ENCODE peak calls at places on chromosomes 1 and 21, in six cellular contexts. One of them, this sample, is unnamed.

GRCh38 chr1:13784971-13785370 is 85.0 kb downstream of the PRDM2 start:
- DNase-seq in fibroblast of pulmonary artery: no peak
- DNase-seq in upper lobe of left lung: no peak
- DNase-seq in right cardiac atrium: no peak
- DNase-seq in GM06990: no peak
- DNase-seq in AG09309: no peak
- DNase-seq in this sample: no peak

GRCh38 chr1:200535605-200536004 is 84.9 kb downstream of the KIF14 start:
- DNase-seq in AG09309: no peak
- DNase-seq in fibroblast of pulmonary artery: peak; percentile 17
- DNase-seq in right cardiac atrium: no peak
- DNase-seq in upper lobe of left lung: no peak
- DNase-seq in GM06990: no peak
- DNase-seq in this sample: no peak

GRCh38 chr1:180640531-180640949 is 8.7 kb downstream of the XPR1 start:
- DNase-seq in GM06990: no peak
- DNase-seq in AG09309: no peak
- DNase-seq in upper lobe of left lung: no peak
- DNase-seq in right cardiac atrium: no peak
- DNase-seq in fibroblast of pulmonary artery: no peak
- DNase-seq in this sample: no peak

GRCh38 chr1:41641483-41641829 is 157.0 kb upstream of the EDN2 start:
- DNase-seq in fibroblast of pulmonary artery: no peak
- DNase-seq in GM06990: peak; percentile 47
- DNase-seq in upper lobe of left lung: no peak
- DNase-seq in AG09309: no peak
- DNase-seq in right cardiac atrium: peak; percentile 5
- DNase-seq in this sample: no peak

GRCh38 chr1:37153116-37153515 is 118.8 kb upstream of the GRIK3 start:
- DNase-seq in GM06990: no peak
- DNase-seq in upper lobe of left lung: no peak
- DNase-seq in fibroblast of pulmonary artery: no peak
- DNase-seq in AG09309: no peak
- DNase-seq in right cardiac atrium: no peak
- DNase-seq in this sample: no peak

GRCh38 chr1:221718391-221719277 is 23.3 kb downstream of the DUSP10 start:
- DNase-seq in AG09309: peak; percentile 97
- DNase-seq in fibroblast of pulmonary artery: peak; percentile 73
- DNase-seq in GM06990: no peak
- DNase-seq in right cardiac atrium: no peak
- DNase-seq in upper lobe of left lung: no peak
- DNase-seq in this sample: peak; percentile 44

GRCh38 chr1:22262583-22262982 is 119.7 kb upstream of the WNT4 start:
- DNase-seq in right cardiac atrium: no peak
- DNase-seq in fibroblast of pulmonary artery: no peak
- DNase-seq in AG09309: no peak
- DNase-seq in GM06990: no peak
- DNase-seq in upper lobe of left lung: no peak
- DNase-seq in this sample: peak; percentile 27

GRCh38 chr1:39317910-39318633 is 113.6 kb downstream of the MACF1 start:
- DNase-seq in upper lobe of left lung: no peak
- DNase-seq in AG09309: no peak
- DNase-seq in right cardiac atrium: no peak
- DNase-seq in GM06990: no peak
- DNase-seq in fibroblast of pulmonary artery: peak; percentile 85
- DNase-seq in this sample: no peak

GRCh38 chr1:185420588-185421081 is 103.6 kb upstream of the IVNS1ABP start:
- DNase-seq in right cardiac atrium: no peak
- DNase-seq in upper lobe of left lung: no peak
- DNase-seq in fibroblast of pulmonary artery: no peak
- DNase-seq in AG09309: no peak
- DNase-seq in GM06990: no peak
- DNase-seq in this sample: no peak

GRCh38 chr1:109499661-109500536 is 6.0 kb downstream of the CYB561D1 start:
- DNase-seq in GM06990: no peak
- DNase-seq in fibroblast of pulmonary artery: peak; percentile 43
- DNase-seq in right cardiac atrium: no peak
- DNase-seq in AG09309: no peak
- DNase-seq in upper lobe of left lung: no peak
- DNase-seq in this sample: peak; percentile 67

GRCh38 chr1:109928591-109929111 is 18.0 kb downstream of the CSF1 start:
- DNase-seq in AG09309: no peak
- DNase-seq in upper lobe of left lung: peak; percentile 25
- DNase-seq in right cardiac atrium: peak; percentile 88
- DNase-seq in GM06990: no peak
- DNase-seq in fibroblast of pulmonary artery: peak; percentile 95
- DNase-seq in this sample: no peak

GRCh38 chr1:151968058-151968457 is 25.6 kb downstream of the S100A10 start:
- DNase-seq in right cardiac atrium: peak; percentile 61
- DNase-seq in fibroblast of pulmonary artery: peak; percentile 65
- DNase-seq in AG09309: no peak
- DNase-seq in upper lobe of left lung: no peak
- DNase-seq in GM06990: no peak
- DNase-seq in this sample: peak; percentile 68

DNA sequence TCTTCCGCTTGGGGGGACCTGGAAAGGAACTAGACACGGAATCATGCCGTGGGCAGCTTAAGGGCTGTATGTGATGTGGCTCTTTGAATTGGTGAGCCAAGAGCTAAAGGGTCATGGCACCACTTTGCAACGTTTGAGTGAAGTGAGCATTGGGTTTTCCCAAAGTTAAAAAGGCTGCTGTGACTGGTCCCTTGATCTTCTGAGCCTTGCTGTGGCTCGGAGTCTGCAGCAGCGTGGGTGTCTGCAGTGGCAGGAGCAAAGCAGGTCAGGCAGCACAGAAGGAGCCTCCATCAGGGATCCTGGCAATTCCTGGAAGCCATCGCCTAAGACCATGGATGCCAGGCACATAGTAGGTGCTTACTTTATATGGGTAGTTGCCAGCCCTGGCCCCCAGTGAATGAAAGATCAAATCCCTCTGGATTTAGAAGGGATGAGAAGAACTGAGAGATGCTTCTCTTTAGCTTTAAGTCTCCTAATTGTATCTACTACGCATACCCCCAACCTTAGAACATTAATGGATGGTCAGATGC is 1.8 kb downstream of the SMYD2 start:
- DNase-seq in upper lobe of left lung: no peak
- DNase-seq in right cardiac atrium: no peak
- DNase-seq in GM06990: no peak
- DNase-seq in AG09309: no peak
- DNase-seq in fibroblast of pulmonary artery: no peak
- DNase-seq in this sample: no peak
- H3K4me3 ChIP-seq in upper lobe of left lung: no peak overlapping the region
- H3K4me3 ChIP-seq in right cardiac atrium: no peak overlapping the region
- H3K4me3 ChIP-seq in GM06990: no peak overlapping the region
- H3K4me3 ChIP-seq in AG09309: no peak overlapping the region
- H3K4me3 ChIP-seq in fibroblast of pulmonary artery: no peak overlapping the region
- H3K4me3 ChIP-seq in this sample: no peak overlapping the region

DNA sequence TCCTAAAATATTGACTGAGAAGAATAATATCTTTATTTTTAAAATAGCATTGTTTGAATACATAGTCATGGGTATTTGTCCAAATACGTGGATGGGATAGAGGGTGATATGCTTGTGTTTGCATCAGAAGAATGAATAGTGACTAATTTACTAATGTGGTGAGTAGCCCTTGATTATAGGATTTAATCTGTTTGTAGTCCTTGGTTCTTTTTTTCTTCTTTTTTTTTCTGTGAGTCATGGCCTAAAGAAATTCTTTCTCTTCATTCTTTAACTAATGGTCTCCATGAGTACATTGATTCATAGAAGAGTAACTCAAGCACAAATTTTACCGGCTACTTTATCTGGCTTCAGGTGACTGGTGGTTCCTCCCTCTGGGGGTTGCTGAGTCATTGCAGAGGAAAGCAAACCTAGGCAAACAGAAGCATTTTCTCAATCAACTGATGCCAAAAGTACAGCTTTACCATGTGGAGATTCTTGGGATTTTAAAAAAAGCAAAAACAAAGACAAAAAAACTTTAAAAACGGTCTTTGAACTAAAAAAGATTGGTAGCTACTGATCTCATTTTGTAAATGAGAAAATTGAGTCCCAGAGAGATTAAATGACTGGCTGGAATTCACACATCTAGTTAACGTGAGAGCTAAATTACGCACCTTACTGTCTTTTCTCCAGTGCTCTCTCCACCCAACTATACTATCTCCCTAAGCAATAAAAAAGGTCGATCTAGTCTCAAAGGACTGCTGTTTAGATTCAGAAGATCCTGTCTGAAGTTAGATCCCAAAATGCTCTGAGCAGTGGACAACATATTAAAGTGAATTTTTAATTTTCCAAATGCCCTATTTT is 40.5 kb downstream of the AK5 start:
- DNase-seq in right cardiac atrium: no peak
- DNase-seq in fibroblast of pulmonary artery: peak; percentile 73
- DNase-seq in upper lobe of left lung: no peak
- DNase-seq in GM06990: no peak
- DNase-seq in AG09309: peak; percentile 71
- DNase-seq in this sample: no peak
- H3K4me3 ChIP-seq in right cardiac atrium: no peak overlapping the region
- H3K4me3 ChIP-seq in fibroblast of pulmonary artery: no peak overlapping the region
- H3K4me3 ChIP-seq in upper lobe of left lung: no peak overlapping the region
- H3K4me3 ChIP-seq in GM06990: no peak overlapping the region
- H3K4me3 ChIP-seq in AG09309: no peak overlapping the region
- H3K4me3 ChIP-seq in this sample: no peak overlapping the region

GRCh38 chr21:32190491-32191144 is 88.2 kb downstream of the MIS18A start:
- DNase-seq in right cardiac atrium: no peak
- DNase-seq in upper lobe of left lung: no peak
- DNase-seq in fibroblast of pulmonary artery: no peak
- DNase-seq in AG09309: no peak
- DNase-seq in GM06990: no peak
- DNase-seq in this sample: no peak
- H3K4me3 ChIP-seq in right cardiac atrium: no peak overlapping the region
- H3K4me3 ChIP-seq in upper lobe of left lung: no peak overlapping the region
- H3K4me3 ChIP-seq in fibroblast of pulmonary artery: no peak overlapping the region
- H3K4me3 ChIP-seq in AG09309: no peak overlapping the region
- H3K4me3 ChIP-seq in GM06990: no peak overlapping the region
- H3K4me3 ChIP-seq in this sample: no peak overlapping the region

GRCh38 chr1:212415107-212415841 is 588 bp upstream of the PACC1 start:
- DNase-seq in AG09309: no peak
- DNase-seq in GM06990: peak; percentile 27
- DNase-seq in fibroblast of pulmonary artery: no peak
- DNase-seq in right cardiac atrium: no peak
- DNase-seq in upper lobe of left lung: no peak
- DNase-seq in this sample: no peak
- H3K4me3 ChIP-seq in AG09309: peak overlapping the region; percentile 77
- H3K4me3 ChIP-seq in GM06990: peak overlapping the region; percentile 27
- H3K4me3 ChIP-seq in fibroblast of pulmonary artery: peak overlapping the region; percentile 91
- H3K4me3 ChIP-seq in right cardiac atrium: peak overlapping the region; percentile 73
- H3K4me3 ChIP-seq in upper lobe of left lung: peak overlapping the region; percentile 75
- H3K4me3 ChIP-seq in this sample: peak overlapping the region; percentile 83

GRCh38 chr1:20028726-20029125 is 41.3 kb upstream of the PLA2G5 start:
- DNase-seq in right cardiac atrium: no peak
- DNase-seq in upper lobe of left lung: no peak
- DNase-seq in AG09309: no peak
- DNase-seq in fibroblast of pulmonary artery: no peak
- DNase-seq in GM06990: no peak
- DNase-seq in this sample: no peak
- H3K4me3 ChIP-seq in right cardiac atrium: peak overlapping the region; percentile 94
- H3K4me3 ChIP-seq in upper lobe of left lung: no peak overlapping the region
- H3K4me3 ChIP-seq in AG09309: no peak overlapping the region
- H3K4me3 ChIP-seq in fibroblast of pulmonary artery: peak overlapping the region; percentile 39
- H3K4me3 ChIP-seq in GM06990: no peak overlapping the region
- H3K4me3 ChIP-seq in this sample: no peak overlapping the region

GRCh38 chr1:203479646-203480045 is 4.0 kb downstream of the PRELP start:
- DNase-seq in AG09309: no peak
- DNase-seq in fibroblast of pulmonary artery: no peak
- DNase-seq in GM06990: no peak
- DNase-seq in upper lobe of left lung: no peak
- DNase-seq in right cardiac atrium: peak; percentile 3
- DNase-seq in this sample: no peak

GRCh38 chr1:203478986-203479385 is 3.4 kb downstream of the PRELP start:
- DNase-seq in fibroblast of pulmonary artery: no peak
- DNase-seq in right cardiac atrium: peak; percentile 13
- DNase-seq in upper lobe of left lung: no peak
- DNase-seq in GM06990: no peak
- DNase-seq in AG09309: no peak
- DNase-seq in this sample: no peak

GRCh38 chr1:203480084-203480483 is 4.5 kb downstream of the PRELP start:
- DNase-seq in AG09309: peak; percentile 52
- DNase-seq in right cardiac atrium: peak; percentile 4
- DNase-seq in upper lobe of left lung: no peak
- DNase-seq in GM06990: no peak
- DNase-seq in fibroblast of pulmonary artery: peak; percentile 80
- DNase-seq in this sample: no peak

GRCh38 chr1:203481186-203481585 is 5.6 kb downstream of the PRELP start:
- DNase-seq in fibroblast of pulmonary artery: no peak
- DNase-seq in right cardiac atrium: no peak
- DNase-seq in upper lobe of left lung: no peak
- DNase-seq in AG09309: no peak
- DNase-seq in GM06990: no peak
- DNase-seq in this sample: no peak

DNA sequence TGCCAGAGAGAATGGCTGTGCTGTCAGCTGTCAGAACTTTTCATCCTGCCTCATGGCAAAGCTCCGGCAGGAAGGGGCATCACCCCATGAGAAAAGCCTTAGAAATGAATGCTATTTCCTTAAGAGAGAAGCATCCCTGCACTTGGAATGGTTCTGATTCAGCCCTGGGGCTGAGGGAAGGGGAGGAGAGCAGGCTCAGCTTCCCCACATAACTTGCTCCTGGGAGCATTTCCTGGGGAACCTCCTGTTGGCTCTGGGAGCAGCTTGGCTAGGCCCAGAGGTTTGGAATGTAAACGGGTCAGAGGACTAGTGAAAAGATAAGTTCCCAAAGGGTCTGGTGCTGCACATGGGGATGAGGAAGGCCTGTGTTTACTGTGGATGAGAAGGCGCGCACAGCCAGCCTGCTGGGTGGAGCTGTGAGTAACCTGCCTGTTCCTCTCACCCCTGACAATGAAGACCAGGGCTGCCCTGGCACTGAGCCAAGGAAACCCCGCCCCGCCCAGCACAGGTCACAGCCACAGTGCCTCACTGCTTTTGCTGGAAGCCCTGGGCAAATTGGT is 5.0 kb downstream of the PRELP start:
- DNase-seq in right cardiac atrium: peak; percentile 84
- DNase-seq in GM06990: no peak
- DNase-seq in AG09309: peak; percentile 86
- DNase-seq in upper lobe of left lung: peak; percentile 86
- DNase-seq in fibroblast of pulmonary artery: peak; percentile 92
- DNase-seq in this sample: peak; percentile 60
- H3K4me3 ChIP-seq in right cardiac atrium: peak overlapping the region; percentile 12
- H3K4me3 ChIP-seq in GM06990: no peak overlapping the region
- H3K4me3 ChIP-seq in AG09309: no peak overlapping the region
- H3K4me3 ChIP-seq in upper lobe of left lung: peak overlapping the region; percentile 25
- H3K4me3 ChIP-seq in fibroblast of pulmonary artery: no peak overlapping the region
- H3K4me3 ChIP-seq in this sample: no peak overlapping the region